ENCODE peak calls at places on chromosomes 1 and 21, in nine cellular contexts. G is adrenal gland, V is mesothelial cell of epicardium, Y is activated B cell treated with CpG ODN at 0.5 μM for 24 hours, P is MCF 10A, Z is fibroblast of the aortic adventitia, N is tibial artery, R is AG09309, K is cardiac fibroblast. D is an unnamed sample.
A peak's percentile ranks its signal among the peaks of the same experiment; 100 is the strongest.

GRCh38 chr1:10724948-10725852 is 71.2 kb downstream of the CASZ1 start:
- DNase-seq in G (no peak), V (peak; percentile 53), Y (no peak), P (no peak), Z (peak; percentile 86), N (peak; percentile 89), R (peak; percentile 52), K (peak; percentile 58), D (no peak)

GRCh38 chr1:1664941-1665814 is 6.4 kb upstream of the CDK11B start:
- DNase-seq in G (no peak), V (no peak), Y (no peak), P (no peak), Z (no peak), N (peak; percentile 63), R (no peak), K (no peak), D (no peak)

GRCh38 chr21:39029086-39029772 is 154.0 kb downstream of the PSMG1 start:
- DNase-seq in G (no peak), V (no peak), Y (no peak), P (no peak), Z (peak; percentile 90), N (no peak), R (peak; percentile 39), K (peak; percentile 82), D (no peak)

GRCh38 chr1:77371396-77371795 is 89.6 kb downstream of the AK5 start:
- DNase-seq in G (no peak), V (no peak), Y (no peak), P (no peak), Z (no peak), N (no peak), R (no peak), K (no peak), D (no peak)

GRCh38 chr1:213070399-213070798 is 19.4 kb downstream of the RPS6KC1 start:
- DNase-seq in G (peak; percentile 59), V (no peak), Y (no peak), P (peak; percentile 72), Z (peak; percentile 79), N (no peak), R (peak; percentile 32), K (peak; percentile 84), D (no peak)

GRCh38 chr1:1355376-1355775 is 3.0 kb downstream of the MXRA8 start:
- DNase-seq in G (peak; percentile 24), V (no peak), Y (no peak), P (no peak), Z (no peak), N (peak; percentile 84), R (no peak), K (no peak), D (no peak)

GRCh38 chr1:29664711-29665110 is 428.4 kb downstream of the PTPRU start:
- DNase-seq in G (no peak), V (no peak), Y (no peak), P (no peak), Z (no peak), N (no peak), R (no peak), K (no peak), D (no peak)

GRCh38 chr1:78664763-78665162 is 15.1 kb downstream of the IFI44 start:
- DNase-seq in G (no peak), V (no peak), Y (no peak), P (no peak), Z (no peak), N (no peak), R (no peak), K (no peak), D (no peak)

GRCh38 chr21:20661745-20662470 is 336.3 kb upstream of the NCAM2 start:
- DNase-seq in G (no peak), V (no peak), Y (no peak), P (no peak), Z (no peak), N (no peak), R (no peak), K (no peak), D (no peak)

GRCh38 chr1:107782192-107782845 is 182.7 kb downstream of the VAV3 start:
- DNase-seq in G (peak; percentile 29), V (no peak), Y (no peak), P (peak; percentile 68), Z (peak; percentile 77), N (no peak), R (peak; percentile 11), K (peak; percentile 74), D (no peak)

GRCh38 chr1:6175411-6175828 is 4.7 kb downstream of the CHD5 start:
- DNase-seq in G (no peak), V (no peak), Y (no peak), P (no peak), Z (no peak), N (no peak), R (no peak), K (no peak), D (no peak)

GRCh38 chr1:234975941-234976871 is 152.4 kb downstream of the TOMM20 start:
- DNase-seq in G (peak; percentile 62), V (no peak), Y (no peak), P (no peak), Z (no peak), N (no peak), R (no peak), K (no peak), D (no peak)

GRCh38 chr1:69401894-69402293 is 165.8 kb upstream of the LRRC7 start:
- DNase-seq in G (no peak), V (no peak), Y (no peak), P (no peak), Z (no peak), N (no peak), R (no peak), K (no peak), D (no peak)

GRCh38 chr1:148372731-148373130 is 110.4 kb downstream of the PPIAL4G start:
- DNase-seq in G (no peak), V (no peak), Y (no peak), P (peak; percentile 43), Z (no peak), N (no peak), R (no peak), K (no peak), D (no peak)

GRCh38 chr1:82697965-82698364 is 897.2 kb downstream of the ADGRL2 start:
- DNase-seq in G (no peak), V (no peak), Y (no peak), P (no peak), Z (no peak), N (no peak), R (no peak), K (no peak), D (no peak)

GRCh38 chr1:173475564-173476196 is 1.5 kb upstream of the PRDX6 start:
- DNase-seq in G (no peak), V (no peak), Y (no peak), P (peak; percentile 64), Z (peak; percentile 75), N (no peak), R (no peak), K (peak; percentile 65), D (no peak)

GRCh38 chr21:16154961-16155360 is 425.2 kb downstream of the USP25 start:
- DNase-seq in G (no peak), V (no peak), Y (no peak), P (no peak), Z (no peak), N (no peak), R (no peak), K (no peak), D (no peak)

GRCh38 chr1:150473659-150474058 is 13.6 kb upstream of the TARS2 start:
- DNase-seq in G (peak; percentile 84), V (no peak), Y (no peak), P (no peak), Z (no peak), N (no peak), R (no peak), K (no peak), D (no peak)

GRCh38 chr1:114854693-114855320 is at the start of gene SYCP1:
- DNase-seq in G (no peak), V (no peak), Y (no peak), P (no peak), Z (no peak), N (no peak), R (no peak), K (no peak), D (no peak)

GRCh38 chr1:155982106-155982505 is 3.8 kb upstream of the ARHGEF2 start:
- DNase-seq in G (no peak), V (no peak), Y (no peak), P (no peak), Z (no peak), N (no peak), R (no peak), K (no peak), D (no peak)

GRCh38 chr1:155984341-155984740 is 6.0 kb upstream of the ARHGEF2 start:
- DNase-seq in G (no peak), V (no peak), Y (no peak), P (no peak), Z (no peak), N (no peak), R (no peak), K (no peak), D (no peak)

GRCh38 chr1:155979525-155980343 is 1.4 kb upstream of the ARHGEF2 start:
- DNase-seq in G (no peak), V (no peak), Y (no peak), P (peak; percentile 83), Z (peak; percentile 60), N (peak; percentile 90), R (no peak), K (no peak), D (no peak)

GRCh38 chr1:155981266-155982088 is 3.1 kb upstream of the ARHGEF2 start:
- DNase-seq in G (no peak), V (no peak), Y (no peak), P (peak; percentile 93), Z (peak; percentile 81), N (peak; percentile 76), R (peak; percentile 65), K (peak; percentile 84), D (no peak)

GRCh38 chr1:155983191-155984023 is 5.1 kb upstream of the ARHGEF2 start:
- DNase-seq in G (peak; percentile 63), V (no peak), Y (no peak), P (peak; percentile 98), Z (peak; percentile 100), N (peak; percentile 84), R (peak; percentile 99), K (peak; percentile 98), D (no peak)
- TF ChIP-seq CTCF in G (no peak), V (no peak), Y (no peak), P (peak; percentile 19), Z (peak; percentile 22), N (no peak), R (peak; percentile 8), K (peak; percentile 3), D (no peak)

GRCh38 chr1:218259800-218260199 is 25.3 kb upstream of the RRP15 start:
- DNase-seq in G (no peak), V (no peak), Y (no peak), P (peak; percentile 68), Z (no peak), N (no peak), R (no peak), K (no peak), D (no peak)
- TF ChIP-seq CTCF in G (no peak), V (no peak), Y (no peak), P (peak; percentile 68), Z (no peak), N (no peak), R (peak; percentile 17), K (peak; percentile 25), D (no peak)

GRCh38 chr1:192363177-192363576 is 46.4 kb downstream of the RGS21 start:
- DNase-seq in G (no peak), V (no peak), Y (no peak), P (peak; percentile 13), Z (no peak), N (no peak), R (no peak), K (no peak), D (no peak)
- TF ChIP-seq CTCF in G (no peak), V (no peak), Y (no peak), P (no peak), Z (no peak), N (no peak), R (no peak), K (no peak), D (no peak)

GRCh38 chr1:65090406-65090805 is 57.6 kb upstream of the AK4 start:
- DNase-seq in G (peak; percentile 25), V (no peak), Y (no peak), P (no peak), Z (no peak), N (no peak), R (no peak), K (no peak), D (no peak)
- TF ChIP-seq CTCF in G (no peak), V (no peak), Y (no peak), P (no peak), Z (no peak), N (no peak), R (no peak), K (no peak), D (no peak)

D was measured in omental fat pad.